ENCODE peak calls at places on chromosome 21, in seven cellular contexts. N is heart right ventricle, B is fibroblast of lung, H is heart left ventricle, O is esophagus squamous epithelium, S is epithelial cell of esophagus, V is NB4. W is an unnamed sample.

GRCh38 chr21:41927727-41928409 is 25.9 kb downstream of the C2CD2 start:
- DNase-seq in N (no peak), B (no peak), H (no peak), O (no peak), S (no peak), V (peak; percentile 76), W (peak; percentile 46)

GRCh38 chr21:29382029-29382654 is 83.4 kb downstream of the BACH1 start:
- DNase-seq in N (no peak), B (peak; percentile 90), H (no peak), O (no peak), S (peak; percentile 81), V (no peak), W (no peak)

GRCh38 chr21:37496972-37497371 is 130.4 kb downstream of the DYRK1A start:
- DNase-seq in N (no peak), B (no peak), H (no peak), O (no peak), S (peak; percentile 23), V (no peak), W (no peak)

GRCh38 chr21:42547001-42547905 is 33.6 kb downstream of the SLC37A1 start:
- DNase-seq in N (no peak), B (no peak), H (no peak), O (no peak), S (no peak), V (no peak), W (no peak)

GRCh38 chr21:29753216-29753615 is 186.6 kb downstream of the GRIK1 start:
- DNase-seq in N (no peak), B (no peak), H (no peak), O (no peak), S (peak; percentile 22), V (no peak), W (no peak)

GRCh38 chr21:37489553-37489952 is 123.0 kb downstream of the DYRK1A start:
- DNase-seq in N (no peak), B (no peak), H (no peak), O (no peak), S (no peak), V (no peak), W (no peak)

GRCh38 chr21:28771790-28772501 is 220.7 kb downstream of the LTN1 start:
- DNase-seq in N (no peak), B (peak; percentile 84), H (no peak), O (no peak), S (no peak), V (no peak), W (no peak)

GRCh38 chr21:33569986-33570385 is 18.5 kb downstream of the DONSON start:
- DNase-seq in N (no peak), B (no peak), H (no peak), O (no peak), S (no peak), V (no peak), W (no peak)

GRCh38 chr21:25243809-25244208 is 363.5 kb downstream of the MRPL39 start:
- DNase-seq in N (no peak), B (no peak), H (no peak), O (no peak), S (no peak), V (no peak), W (no peak)

GRCh38 chr21:41611966-41612606 is 104.1 kb upstream of the TMPRSS2 start:
- DNase-seq in N (no peak), B (peak; percentile 33), H (no peak), O (no peak), S (peak; percentile 82), V (peak; percentile 29), W (no peak)

GRCh38 chr21:31920275-31920674 is 47.5 kb downstream of the HUNK start:
- DNase-seq in N (no peak), B (no peak), H (no peak), O (no peak), S (no peak), V (no peak), W (no peak)

GRCh38 chr21:31921079-31921478 is 48.3 kb downstream of the HUNK start:
- DNase-seq in N (no peak), B (peak; percentile 27), H (no peak), O (no peak), S (no peak), V (no peak), W (no peak)

GRCh38 chr21:31924548-31924947 is 51.7 kb downstream of the HUNK start:
- DNase-seq in N (no peak), B (no peak), H (no peak), O (no peak), S (no peak), V (no peak), W (no peak)

GRCh38 chr21:31923756-31924155 is 50.9 kb downstream of the HUNK start:
- DNase-seq in N (no peak), B (no peak), H (no peak), O (no peak), S (no peak), V (no peak), W (no peak)

DNA sequence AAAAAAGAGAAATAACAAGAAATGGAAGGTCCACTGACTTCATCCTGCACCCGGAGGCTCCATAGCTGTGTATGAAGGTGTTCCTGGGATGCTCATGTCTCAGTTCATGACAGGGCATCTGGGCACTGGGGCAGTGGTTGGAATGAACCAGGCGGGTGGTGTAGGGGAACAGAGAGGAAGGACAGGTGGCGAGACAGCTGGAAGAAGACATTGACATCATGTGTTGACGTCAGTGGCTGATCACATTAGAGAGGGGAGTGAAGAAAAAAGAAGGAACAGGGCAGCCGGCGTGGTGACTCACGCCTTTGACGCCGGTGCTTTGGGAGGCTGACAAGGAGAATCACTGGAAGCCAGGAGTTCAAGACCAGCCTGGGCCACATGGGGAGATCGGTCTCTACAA is 50.1 kb downstream of the HUNK start:
- DNase-seq in N (no peak), B (no peak), H (no peak), O (no peak), S (no peak), V (no peak), W (no peak)
- TF ChIP-seq CTCF in N (no peak), B (no peak), H (no peak), O (no peak), S (no peak), V (no peak), W (no peak)

GRCh38 chr21:39208624-39209333 is 25.5 kb upstream of the PSMG1 start:
- DNase-seq in N (no peak), B (no peak), H (no peak), O (no peak), S (no peak), V (peak; percentile 19), W (no peak)
- H3K4me3 ChIP-seq in N (no peak overlapping the region), B (no peak overlapping the region), H (no peak overlapping the region), O (no peak overlapping the region), S (no peak overlapping the region), V (no peak overlapping the region), W (no peak overlapping the region)

GRCh38 chr21:34889537-34890257 is 159.4 kb downstream of the RUNX1 start:
- DNase-seq in N (peak; percentile 65), B (peak; percentile 80), H (peak; percentile 74), O (no peak), S (peak; percentile 80), V (peak; percentile 92), W (no peak)

GRCh38 chr21:34890258-34890723 is 158.8 kb downstream of the RUNX1 start:
- DNase-seq in N (no peak), B (no peak), H (no peak), O (no peak), S (no peak), V (no peak), W (no peak)

GRCh38 chr21:34890724-34891609 is 158.1 kb downstream of the RUNX1 start:
- DNase-seq in N (peak; percentile 25), B (peak; percentile 61), H (peak; percentile 21), O (no peak), S (peak; percentile 44), V (peak; percentile 88), W (no peak)

GRCh38 chr21:34892196-34892595 is 156.9 kb downstream of the RUNX1 start:
- DNase-seq in N (no peak), B (peak; percentile 65), H (no peak), O (no peak), S (no peak), V (peak; percentile 49), W (no peak)

DNA sequence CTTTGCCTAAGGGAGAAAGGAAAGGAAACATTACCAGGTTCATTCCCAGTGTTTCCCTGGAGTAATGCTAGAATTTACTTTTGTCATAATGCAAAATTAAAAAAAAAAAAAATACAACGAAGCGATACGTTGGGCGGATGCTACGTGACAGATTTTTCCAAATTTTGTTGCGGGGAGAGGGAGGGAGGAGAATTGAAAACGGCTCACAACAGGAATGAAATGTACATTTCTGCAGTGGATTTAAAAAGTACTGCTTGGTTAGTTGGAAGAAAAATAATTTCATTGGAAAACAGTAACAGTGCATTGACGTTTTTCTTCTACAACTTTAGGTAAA is 157.5 kb downstream of the RUNX1 start:
- DNase-seq in N (no peak), B (no peak), H (no peak), O (no peak), S (no peak), V (no peak), W (no peak)
- TF ChIP-seq CTCF in N (no peak), B (no peak), H (no peak), O (no peak), S (no peak), V (no peak), W (no peak)

GRCh38 chr21:46668381-46668780 is 32.9 kb downstream of the PRMT2 start:
- DNase-seq in N (no peak), B (no peak), H (no peak), O (no peak), S (no peak), V (no peak), W (no peak)
- H3K4me3 ChIP-seq in N (peak overlapping the region; percentile 53), B (peak overlapping the region; percentile 60), H (no peak overlapping the region), O (peak overlapping the region; percentile 37), S (peak overlapping the region; percentile 60), V (peak overlapping the region; percentile 77), W (no peak overlapping the region)

DNA sequence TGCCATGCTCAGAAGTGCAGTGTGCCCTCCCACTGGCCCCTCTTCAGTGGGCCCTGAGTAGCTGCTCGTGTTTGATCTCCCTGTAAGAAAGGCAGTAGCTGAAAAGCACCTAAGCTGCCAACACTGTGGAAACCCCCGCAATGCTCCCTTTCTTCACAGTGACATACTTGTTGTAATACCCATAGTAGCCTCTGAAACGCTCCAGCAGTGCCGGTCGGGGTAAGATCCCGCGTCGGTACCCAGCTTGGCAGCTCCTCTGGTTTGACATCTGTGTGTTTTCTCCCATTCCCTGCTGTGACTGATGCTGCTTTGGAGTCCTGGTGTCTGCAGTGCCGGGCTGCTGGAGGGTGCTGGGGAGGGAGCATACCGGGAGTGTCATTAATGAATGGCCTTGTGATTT is 3.6 kb downstream of the CHAF1B start:
- DNase-seq in N (no peak), B (peak; percentile 75), H (no peak), O (no peak), S (peak; percentile 59), V (no peak), W (no peak)
- TF ChIP-seq CTCF in N (no peak), B (no peak), H (no peak), O (no peak), S (peak; percentile 29), V (no peak), W (peak; percentile 40)

GRCh38 chr21:35528109-35529042 is 479.3 kb upstream of the RUNX1 start:
- DNase-seq in N (peak; percentile 14), B (no peak), H (peak; percentile 14), O (no peak), S (no peak), V (peak; percentile 63), W (no peak)
- H3K4me3 ChIP-seq in N (peak overlapping the region; percentile 41), B (peak overlapping the region; percentile 40), H (peak overlapping the region; percentile 33), O (peak overlapping the region; percentile 15), S (no peak overlapping the region), V (peak overlapping the region; percentile 60), W (peak overlapping the region; percentile 56)